ENCODE peak calls at places on chromosome 4, in seven cellular contexts. I is MCF 10A, M is GM10248, H is sigmoid colon, R is occipital lobe, T is erythroblast, Y is left cardiac atrium. K is an unnamed sample.

GRCh38 chr4:5206391-5206790 is 155.1 kb downstream of the STK32B start:
- DNase-seq in I (peak; percentile 39), M (no peak), H (no peak), R (peak; percentile 78), T (no peak), Y (peak; percentile 41), K (no peak)

GRCh38 chr4:77358315-77358928 is 201.4 kb downstream of the CCNG2 start:
- DNase-seq in I (peak; percentile 59), M (peak; percentile 40), H (no peak), R (peak; percentile 8), T (peak; percentile 9), Y (no peak), K (no peak)

GRCh38 chr4:75820676-75821075 is 81.6 kb downstream of the PPEF2 start:
- DNase-seq in I (no peak), M (no peak), H (no peak), R (no peak), T (no peak), Y (no peak), K (no peak)

GRCh38 chr4:168421055-168421454 is 59.2 kb downstream of the DDX60L start:
- DNase-seq in I (no peak), M (no peak), H (no peak), R (no peak), T (no peak), Y (no peak), K (no peak)

GRCh38 chr4:42637104-42637503 is 19.8 kb downstream of the ATP8A1 start:
- DNase-seq in I (no peak), M (no peak), H (no peak), R (no peak), T (no peak), Y (no peak), K (no peak)

GRCh38 chr4:102311407-102311806 is 33.9 kb downstream of the SLC39A8 start:
- DNase-seq in I (no peak), M (no peak), H (no peak), R (no peak), T (no peak), Y (no peak), K (no peak)

GRCh38 chr4:45662996-45663395 is 460.9 kb downstream of the GABRG1 start:
- DNase-seq in I (peak; percentile 91), M (no peak), H (no peak), R (peak; percentile 24), T (peak; percentile 3), Y (peak; percentile 45), K (no peak)

GRCh38 chr4:77734928-77735327 is 84.2 kb downstream of the CNOT6L start:
- DNase-seq in I (peak; percentile 38), M (peak; percentile 34), H (no peak), R (no peak), T (peak; percentile 85), Y (no peak), K (peak; percentile 30)

GRCh38 chr4:144174401-144175067 is 34.0 kb upstream of the GYPA start:
- DNase-seq in I (peak; percentile 66), M (peak; percentile 41), H (no peak), R (no peak), T (peak; percentile 44), Y (no peak), K (peak; percentile 4)

GRCh38 chr4:156568041-156568440 is 403.6 kb downstream of the PDGFC start:
- DNase-seq in I (peak; percentile 38), M (no peak), H (no peak), R (no peak), T (no peak), Y (no peak), K (no peak)

GRCh38 chr4:6201580-6202091 is 1.3 kb upstream of the JAKMIP1 start:
- DNase-seq in I (no peak), M (peak; percentile 39), H (peak; percentile 15), R (no peak), T (no peak), Y (no peak), K (peak; percentile 72)

GRCh38 chr4:102343964-102344519 is 1.2 kb downstream of the SLC39A8 start:
- DNase-seq in I (peak; percentile 72), M (no peak), H (peak; percentile 77), R (peak; percentile 42), T (peak; percentile 97), Y (no peak), K (no peak)

GRCh38 chr4:151859646-151860045 is 98.8 kb upstream of the GATB start:
- DNase-seq in I (no peak), M (no peak), H (no peak), R (no peak), T (no peak), Y (no peak), K (no peak)

GRCh38 chr4:128288689-128289106 is 1.1 kb upstream of the PGRMC2 start:
- DNase-seq in I (peak; percentile 54), M (no peak), H (no peak), R (no peak), T (peak; percentile 73), Y (no peak), K (no peak)

GRCh38 chr4:4217123-4217522 is 9.6 kb downstream of the OTOP1 start:
- DNase-seq in I (peak; percentile 10), M (no peak), H (no peak), R (no peak), T (no peak), Y (no peak), K (no peak)

GRCh38 chr4:82043081-82043808 is 330.5 kb downstream of the HNRNPD start:
- DNase-seq in I (peak; percentile 58), M (no peak), H (no peak), R (no peak), T (no peak), Y (no peak), K (no peak)

GRCh38 chr4:97911236-97911906 is 231.9 kb downstream of the STPG2 start:
- DNase-seq in I (no peak), M (no peak), H (no peak), R (no peak), T (no peak), Y (no peak), K (no peak)

GRCh38 chr4:121208571-121208970 is 44.5 kb upstream of the TNIP3 start:
- DNase-seq in I (no peak), M (no peak), H (no peak), R (no peak), T (no peak), Y (no peak), K (no peak)

GRCh38 chr4:20299515-20299914 is 47.8 kb downstream of the SLIT2 start:
- DNase-seq in I (peak; percentile 42), M (no peak), H (no peak), R (no peak), T (no peak), Y (no peak), K (no peak)

GRCh38 chr4:100790838-100791615 is 273.2 kb upstream of the EMCN start:
- DNase-seq in I (no peak), M (no peak), H (no peak), R (no peak), T (no peak), Y (no peak), K (no peak)

GRCh38 chr4:48645225-48645794 is 134.8 kb downstream of the FRYL start:
- DNase-seq in I (no peak), M (no peak), H (no peak), R (no peak), T (no peak), Y (no peak), K (no peak)

GRCh38 chr4:7964890-7965662 is 25.4 kb upstream of the AFAP1 start:
- DNase-seq in I (peak; percentile 91), M (no peak), H (peak; percentile 83), R (no peak), T (no peak), Y (peak; percentile 59), K (no peak)

GRCh38 chr4:108068422-108068821 is 78.7 kb downstream of the HADH start:
- DNase-seq in I (no peak), M (no peak), H (no peak), R (no peak), T (no peak), Y (no peak), K (no peak)

GRCh38 chr4:78369691-78370090 is 181.9 kb upstream of the ANXA3 start:
- DNase-seq in I (no peak), M (no peak), H (no peak), R (no peak), T (no peak), Y (no peak), K (no peak)

GRCh38 chr4:42995343-42995944 is 102.9 kb downstream of the GRXCR1 start:
- DNase-seq in I (peak; percentile 66), M (peak; percentile 32), H (no peak), R (no peak), T (peak; percentile 12), Y (no peak), K (peak; percentile 2)

GRCh38 chr4:676871-677235 is 2.5 kb downstream of the MYL5 start:
- DNase-seq in I (no peak), M (no peak), H (no peak), R (no peak), T (no peak), Y (no peak), K (no peak)

GRCh38 chr4:120869511-120870278 is 52.8 kb downstream of the PRDM5 start:
- DNase-seq in I (peak; percentile 3), M (no peak), H (no peak), R (no peak), T (no peak), Y (no peak), K (no peak)

GRCh38 chr4:138636791-138637190 is 378.8 kb upstream of the NOCT start:
- DNase-seq in I (no peak), M (no peak), H (no peak), R (no peak), T (no peak), Y (no peak), K (no peak)

GRCh38 chr4:129641179-129641578 is 545.2 kb downstream of the C4orf33 start:
- DNase-seq in I (peak; percentile 63), M (peak; percentile 13), H (peak; percentile 71), R (no peak), T (peak; percentile 12), Y (peak; percentile 30), K (peak; percentile 22)

GRCh38 chr4:132330994-132331393 is 818.1 kb upstream of the PCDH10 start:
- DNase-seq in I (no peak), M (no peak), H (no peak), R (no peak), T (no peak), Y (no peak), K (no peak)

GRCh38 chr4:7686166-7686870 is 251.6 kb upstream of the PSAPL1 start:
- DNase-seq in I (no peak), M (no peak), H (no peak), R (no peak), T (no peak), Y (no peak), K (no peak)

GRCh38 chr4:26692014-26692726 is 108.3 kb downstream of the TBC1D19 start:
- DNase-seq in I (peak; percentile 51), M (no peak), H (no peak), R (no peak), T (peak; percentile 19), Y (no peak), K (no peak)

GRCh38 chr4:26860157-26860921 is at the start of gene STIM2:
- DNase-seq in I (peak; percentile 97), M (peak; percentile 91), H (peak; percentile 98), R (peak; percentile 98), T (peak; percentile 98), Y (peak; percentile 96), K (peak; percentile 85)

GRCh38 chr4:15381806-15382338 is 46.0 kb upstream of the C1QTNF7 start:
- DNase-seq in I (no peak), M (no peak), H (no peak), R (no peak), T (no peak), Y (no peak), K (no peak)